ENCODE peak calls at places on chromosomes 6 and 20, in nine cellular contexts. L is small intestine; A is cardiac muscle cell; M is A549; K is heart left ventricle; C is uterus; T is naive thymus-derived CD4-positive, alpha-beta T cell; V is fibroblast of lung; U is breast epithelium. I is an unnamed sample. For H3K9me3, the result is how much of the 10 kb centered on the place peaks cover.

GRCh38 chr20:51365670-51366069 is 176.8 kb downstream of the NFATC2 start:
- DNase-seq in L (no peak), C (no peak), K (no peak), U (no peak), V (peak), A (peak), M (peak), T (no peak), I (no peak)

GRCh38 chr6:161369339-161369738 is 95.5 kb upstream of the AGPAT4 start:
- DNase-seq in L (peak), T (no peak), U (no peak), V (peak), K (no peak), C (no peak), M (peak), A (peak), I (no peak)

GRCh38 chr6:139064981-139065665 is 36.6 kb downstream of the ABRACL start:
- DNase-seq in K (no peak), A (no peak), L (no peak), M (no peak), C (no peak), U (no peak), V (peak), T (no peak), I (no peak)

GRCh38 chr6:101294676-101295075 is 98.8 kb upstream of the GRIK2 start:
- DNase-seq in V (peak), M (no peak), L (no peak), A (no peak), T (no peak), K (no peak), C (no peak), U (no peak), I (no peak)

GRCh38 chr20:59598625-59599310 is 5.6 kb upstream of the PHACTR3 start:
- DNase-seq in T (peak), K (peak), U (no peak), C (no peak), L (peak), M (peak), V (no peak), A (peak), I (no peak)

GRCh38 chr6:169725270-169726048 is 1.2 kb upstream of the PHF10 start:
- DNase-seq in U (no peak), M (peak), T (peak), V (peak), K (peak), L (peak), C (peak), A (peak), I (peak)

GRCh38 chr6:159935065-159935464 is 33.8 kb upstream of the IGF2R start:
- DNase-seq in M (no peak), V (peak), T (no peak), A (peak), L (no peak), C (no peak), K (no peak), U (no peak), I (no peak)

GRCh38 chr6:44000164-44000842 is 126.9 kb downstream of the MRPL14 start:
- DNase-seq in M (no peak), U (no peak), A (no peak), C (no peak), L (peak), V (peak), K (no peak), T (no peak), I (peak)

GRCh38 chr20:62374431-62375152 is 7.5 kb upstream of the LAMA5 start:
- DNase-seq in M (no peak), V (no peak), U (no peak), A (no peak), T (no peak), C (no peak), K (no peak), L (no peak), I (no peak)

GRCh38 chr20:50367104-50367674 is 143.0 kb upstream of the PTPN1 start:
- DNase-seq in T (no peak), U (no peak), L (no peak), M (no peak), V (no peak), K (no peak), C (no peak), A (no peak), I (no peak)

GRCh38 chr6:11711644-11711993 is 67.0 kb downstream of the ADTRP start:
- DNase-seq in V (peak), T (peak), U (no peak), L (no peak), M (no peak), A (no peak), C (no peak), K (no peak), I (no peak)

GRCh38 chr6:165272585-165272984 is 36.8 kb downstream of the C6orf118 start:
- DNase-seq in T (no peak), L (no peak), C (no peak), U (no peak), V (no peak), M (peak), K (no peak), A (no peak), I (no peak)

GRCh38 chr6:43058511-43058910 is 723 bp downstream of the MRPL2 start:
- DNase-seq in C (no peak), K (no peak), M (no peak), A (no peak), U (no peak), V (no peak), L (no peak), T (no peak), I (no peak)

GRCh38 chr6:360791-361373 is 30.7 kb upstream of the IRF4 start:
- DNase-seq in V (no peak), C (no peak), U (no peak), M (no peak), L (no peak), A (no peak), K (no peak), T (no peak), I (no peak)

GRCh38 chr20:2523919-2524434 is 12.4 kb upstream of the TMC2 start:
- DNase-seq in V (no peak), T (no peak), M (no peak), K (no peak), A (no peak), U (no peak), L (no peak), C (no peak), I (no peak)
- H3K4me3 ChIP-seq in V (peak), T (no peak), M (peak), K (peak), A (peak), U (peak), L (peak), C (peak), I (no peak)

DNA sequence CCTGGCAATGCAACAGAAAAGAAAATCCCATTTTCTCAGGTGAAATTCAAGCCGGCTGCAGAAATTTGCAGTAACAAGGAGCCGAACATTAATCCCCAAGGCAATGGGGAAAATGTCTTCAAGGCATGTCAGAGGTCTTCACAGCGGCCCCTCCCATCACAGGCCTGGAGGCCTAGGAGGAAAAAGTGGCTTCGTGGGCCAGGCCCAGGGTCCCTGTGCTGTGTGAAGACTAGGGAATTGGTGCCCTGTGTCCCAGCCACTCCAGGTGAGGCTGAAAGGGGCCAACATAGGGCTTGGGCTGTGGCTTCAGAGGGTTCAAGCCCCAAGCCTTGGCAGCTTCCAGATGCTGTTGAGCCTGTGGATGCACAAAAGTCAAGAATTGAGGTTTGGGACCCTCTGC is 111.7 kb downstream of the CD24 start:
- DNase-seq in V (no peak), K (no peak), L (no peak), U (no peak), C (no peak), T (no peak), A (no peak), M (no peak), I (no peak)
- H3K9me3 ChIP-seq in V (under half), K (under half), L (under half), U (under half), C (under half), T (under half), A (under half), M (under half), I (under half)

DNA sequence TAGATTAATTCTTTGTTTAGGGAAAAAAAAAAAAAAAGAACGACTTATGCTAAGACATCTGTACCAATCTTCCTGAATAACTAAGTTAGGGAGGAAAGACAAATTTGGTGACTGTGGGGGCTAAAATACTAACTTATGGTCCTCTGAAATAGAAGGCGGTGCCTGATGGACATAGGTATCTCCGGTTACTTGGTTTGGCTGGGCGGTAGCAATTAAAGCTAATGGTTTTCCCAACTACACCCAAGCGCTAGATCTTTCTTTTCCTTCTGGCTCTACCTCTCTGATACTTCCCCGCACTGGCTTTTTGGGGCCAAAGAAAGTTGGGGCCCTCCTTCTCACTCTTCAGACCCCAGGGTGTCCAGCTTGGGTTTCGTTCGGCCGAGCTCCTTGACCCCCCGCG is 1.0 kb upstream of the RBM24 start:
- DNase-seq in K (no peak), L (no peak), V (no peak), T (no peak), C (no peak), U (no peak), M (no peak), A (no peak), I (no peak)
- H3K4me3 ChIP-seq in K (peak), L (no peak), V (peak), T (no peak), C (peak), U (peak), M (peak), A (peak), I (no peak)

GRCh38 chr6:38264605-38265004 is 375.1 kb downstream of the BTBD9 start:
- DNase-seq in V (peak), C (no peak), T (no peak), M (peak), A (no peak), K (no peak), L (peak), U (no peak), I (no peak)
- H3K9me3 ChIP-seq in V (under half), C (under half), T (under half), M (under half), A (under half), K (under half), L (under half), U (under half), I (under half)

DNA sequence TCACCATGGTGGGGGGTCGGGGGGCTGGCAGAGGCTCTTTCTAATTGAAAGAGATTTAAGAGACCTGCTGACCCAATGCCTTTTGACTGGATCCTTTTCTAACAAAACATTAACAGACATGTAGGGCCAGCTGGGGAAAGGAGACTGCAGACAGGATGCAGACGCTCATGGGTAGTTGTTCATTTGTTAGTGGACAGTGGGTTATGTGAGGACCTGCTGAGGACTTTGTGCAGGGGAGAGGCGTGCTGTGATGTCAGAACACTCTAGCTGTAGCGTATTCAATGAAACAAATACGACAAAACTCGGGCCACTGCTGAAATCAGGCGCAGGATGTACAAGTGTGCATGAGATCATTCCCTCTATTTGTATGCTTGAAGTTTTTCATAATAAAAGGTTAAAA is 1.1 kb downstream of the IP6K3 start:
- DNase-seq in M (no peak), T (no peak), L (no peak), K (no peak), U (no peak), C (no peak), A (no peak), V (no peak), I (no peak)
- H3K4me3 ChIP-seq in M (no peak), T (no peak), L (no peak), K (peak), U (no peak), C (no peak), A (no peak), V (peak), I (no peak)

GRCh38 chr6:16206595-16207037 is 31.8 kb upstream of the GMPR start:
- DNase-seq in A (peak), C (peak), V (peak), U (no peak), K (peak), T (peak), L (peak), M (peak), I (no peak)

GRCh38 chr6:16212276-16212675 is 26.1 kb upstream of the GMPR start:
- DNase-seq in K (no peak), T (no peak), V (no peak), L (no peak), C (no peak), A (no peak), M (no peak), U (no peak), I (no peak)

GRCh38 chr6:16209539-16209938 is 28.8 kb upstream of the GMPR start:
- DNase-seq in T (no peak), K (no peak), A (no peak), U (no peak), M (no peak), V (no peak), L (no peak), C (no peak), I (no peak)

GRCh38 chr6:16205377-16206144 is 32.8 kb upstream of the GMPR start:
- DNase-seq in T (no peak), U (no peak), K (peak), V (peak), A (peak), M (no peak), L (no peak), C (no peak), I (peak)

DNA sequence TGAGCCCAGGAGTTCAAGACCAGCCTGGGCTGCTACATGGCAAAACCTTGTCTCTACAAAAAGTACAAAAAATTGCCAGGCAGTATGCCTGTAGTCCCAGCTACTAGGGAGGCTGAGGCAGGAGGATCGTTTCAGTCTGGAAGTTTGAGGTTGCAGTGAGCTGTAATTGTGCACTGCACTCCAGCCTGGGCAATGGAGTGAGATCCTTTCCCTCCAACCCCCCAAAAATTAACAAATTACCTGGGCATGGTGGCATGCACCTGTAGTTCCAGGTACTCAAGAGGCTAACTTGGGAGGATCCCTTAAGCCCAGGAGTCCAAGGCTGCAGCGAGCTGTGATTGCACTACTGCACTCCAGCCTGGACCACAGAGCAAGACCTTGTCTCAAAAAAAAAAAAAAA is 29.4 kb upstream of the GMPR start:
- DNase-seq in V (no peak), M (no peak), K (no peak), T (no peak), A (no peak), L (no peak), U (no peak), C (no peak), I (no peak)
- H3K9me3 ChIP-seq in V (under half), M (under half), K (under half), T (under half), A (under half), L (under half), U (under half), C (under half), I (under half)

I was measured in mucosa of descending colon.